ENCODE peak calls at places on chromosomes 11 and 22, in eight cellular contexts. One of them, this sample, is unnamed.

GRCh38 chr11:110907629-110908028 is 195.4 kb upstream of the ARHGAP20 start:
- DNase-seq in prostate gland: peak; percentile 12
- DNase-seq in suprapubic skin: no peak
- DNase-seq in stomach: peak; percentile 47
- DNase-seq in sigmoid colon: no peak
- DNase-seq in spleen: no peak
- DNase-seq in endothelial cell of umbilical vein: peak; percentile 61
- DNase-seq in GM12878: no peak
- DNase-seq in this sample: peak; percentile 72

GRCh38 chr11:130474637-130475400 is 26.4 kb downstream of the ADAMTS15 start:
- DNase-seq in prostate gland: no peak
- DNase-seq in suprapubic skin: no peak
- DNase-seq in stomach: no peak
- DNase-seq in sigmoid colon: no peak
- DNase-seq in spleen: no peak
- DNase-seq in endothelial cell of umbilical vein: no peak
- DNase-seq in GM12878: no peak
- DNase-seq in this sample: no peak

GRCh38 chr11:116830184-116830912 is 641 bp downstream of the APOC3 start:
- DNase-seq in prostate gland: no peak
- DNase-seq in suprapubic skin: no peak
- DNase-seq in stomach: no peak
- DNase-seq in sigmoid colon: peak; percentile 60
- DNase-seq in spleen: peak; percentile 66
- DNase-seq in endothelial cell of umbilical vein: no peak
- DNase-seq in GM12878: no peak
- DNase-seq in this sample: no peak

GRCh38 chr11:206002-206384 is 1.2 kb downstream of the BET1L start:
- DNase-seq in prostate gland: peak; percentile 7
- DNase-seq in suprapubic skin: peak; percentile 57
- DNase-seq in stomach: peak; percentile 23
- DNase-seq in sigmoid colon: peak; percentile 62
- DNase-seq in spleen: no peak
- DNase-seq in endothelial cell of umbilical vein: no peak
- DNase-seq in GM12878: no peak
- DNase-seq in this sample: peak; percentile 7

GRCh38 chr22:36253523-36254490 is 874 bp downstream of the APOL1 start:
- DNase-seq in prostate gland: peak; percentile 33
- DNase-seq in suprapubic skin: no peak
- DNase-seq in stomach: peak; percentile 68
- DNase-seq in sigmoid colon: peak; percentile 86
- DNase-seq in spleen: no peak
- DNase-seq in endothelial cell of umbilical vein: no peak
- DNase-seq in GM12878: no peak
- DNase-seq in this sample: peak; percentile 58

GRCh38 chr11:76604652-76605241 is 65.8 kb downstream of the LRRC32 start:
- DNase-seq in prostate gland: no peak
- DNase-seq in suprapubic skin: peak; percentile 61
- DNase-seq in stomach: peak; percentile 79
- DNase-seq in sigmoid colon: peak; percentile 91
- DNase-seq in spleen: no peak
- DNase-seq in endothelial cell of umbilical vein: no peak
- DNase-seq in GM12878: no peak
- DNase-seq in this sample: peak; percentile 44

GRCh38 chr11:2927851-2928604 is 1.2 kb downstream of the PHLDA2 start:
- DNase-seq in prostate gland: no peak
- DNase-seq in suprapubic skin: no peak
- DNase-seq in stomach: no peak
- DNase-seq in sigmoid colon: no peak
- DNase-seq in spleen: peak; percentile 67
- DNase-seq in endothelial cell of umbilical vein: peak; percentile 49
- DNase-seq in GM12878: no peak
- DNase-seq in this sample: peak; percentile 64

GRCh38 chr11:130891326-130891725 is 25.0 kb downstream of the SNX19 start:
- DNase-seq in prostate gland: no peak
- DNase-seq in suprapubic skin: no peak
- DNase-seq in stomach: no peak
- DNase-seq in sigmoid colon: no peak
- DNase-seq in spleen: no peak
- DNase-seq in endothelial cell of umbilical vein: peak; percentile 80
- DNase-seq in GM12878: no peak
- DNase-seq in this sample: no peak

GRCh38 chr11:11265994-11266606 is 87.0 kb downstream of the CSNK2A3 start:
- DNase-seq in prostate gland: peak; percentile 19
- DNase-seq in suprapubic skin: no peak
- DNase-seq in stomach: peak; percentile 56
- DNase-seq in sigmoid colon: no peak
- DNase-seq in spleen: no peak
- DNase-seq in endothelial cell of umbilical vein: no peak
- DNase-seq in GM12878: no peak
- DNase-seq in this sample: peak; percentile 60

GRCh38 chr11:85619497-85619896 is 7.6 kb downstream of the DLG2 start:
- DNase-seq in prostate gland: no peak
- DNase-seq in suprapubic skin: no peak
- DNase-seq in stomach: no peak
- DNase-seq in sigmoid colon: no peak
- DNase-seq in spleen: no peak
- DNase-seq in endothelial cell of umbilical vein: no peak
- DNase-seq in GM12878: no peak
- DNase-seq in this sample: no peak

GRCh38 chr11:12529041-12529440 is 145.2 kb upstream of the TEAD1 start:
- DNase-seq in prostate gland: no peak
- DNase-seq in suprapubic skin: no peak
- DNase-seq in stomach: no peak
- DNase-seq in sigmoid colon: no peak
- DNase-seq in spleen: no peak
- DNase-seq in endothelial cell of umbilical vein: no peak
- DNase-seq in GM12878: no peak
- DNase-seq in this sample: no peak

GRCh38 chr11:9759519-9760179 is 95.8 kb downstream of the SWAP70 start:
- DNase-seq in prostate gland: peak; percentile 84
- DNase-seq in suprapubic skin: peak; percentile 97
- DNase-seq in stomach: peak; percentile 65
- DNase-seq in sigmoid colon: peak; percentile 94
- DNase-seq in spleen: peak; percentile 81
- DNase-seq in endothelial cell of umbilical vein: peak; percentile 99
- DNase-seq in GM12878: peak; percentile 74
- DNase-seq in this sample: peak; percentile 86

GRCh38 chr11:18468962-18469361 is 13.3 kb downstream of the LDHAL6A start:
- DNase-seq in prostate gland: no peak
- DNase-seq in suprapubic skin: no peak
- DNase-seq in stomach: no peak
- DNase-seq in sigmoid colon: no peak
- DNase-seq in spleen: no peak
- DNase-seq in endothelial cell of umbilical vein: no peak
- DNase-seq in GM12878: no peak
- DNase-seq in this sample: no peak

GRCh38 chr11:3901249-3902025 is 46.0 kb downstream of the STIM1 start:
- DNase-seq in prostate gland: no peak
- DNase-seq in suprapubic skin: no peak
- DNase-seq in stomach: no peak
- DNase-seq in sigmoid colon: no peak
- DNase-seq in spleen: no peak
- DNase-seq in endothelial cell of umbilical vein: no peak
- DNase-seq in GM12878: no peak
- DNase-seq in this sample: no peak

GRCh38 chr22:33539902-33540751 is 380.1 kb downstream of the LARGE1 start:
- DNase-seq in prostate gland: peak; percentile 82
- DNase-seq in suprapubic skin: peak; percentile 81
- DNase-seq in stomach: peak; percentile 86
- DNase-seq in sigmoid colon: peak; percentile 90
- DNase-seq in spleen: no peak
- DNase-seq in endothelial cell of umbilical vein: no peak
- DNase-seq in GM12878: no peak
- DNase-seq in this sample: peak; percentile 73

GRCh38 chr11:78647986-78648875 is 73.6 kb upstream of the NARS2 start:
- DNase-seq in prostate gland: no peak
- DNase-seq in suprapubic skin: no peak
- DNase-seq in stomach: no peak
- DNase-seq in sigmoid colon: no peak
- DNase-seq in spleen: no peak
- DNase-seq in endothelial cell of umbilical vein: no peak
- DNase-seq in GM12878: no peak
- DNase-seq in this sample: no peak

GRCh38 chr22:41562461-41562860 is 1.7 kb downstream of the CSDC2 start:
- DNase-seq in prostate gland: no peak
- DNase-seq in suprapubic skin: no peak
- DNase-seq in stomach: no peak
- DNase-seq in sigmoid colon: no peak
- DNase-seq in spleen: no peak
- DNase-seq in endothelial cell of umbilical vein: no peak
- DNase-seq in GM12878: no peak
- DNase-seq in this sample: no peak

GRCh38 chr22:41564563-41564962 is 3.8 kb downstream of the CSDC2 start:
- DNase-seq in prostate gland: no peak
- DNase-seq in suprapubic skin: no peak
- DNase-seq in stomach: no peak
- DNase-seq in sigmoid colon: no peak
- DNase-seq in spleen: no peak
- DNase-seq in endothelial cell of umbilical vein: no peak
- DNase-seq in GM12878: no peak
- DNase-seq in this sample: no peak

GRCh38 chr22:41561335-41561734 is 525 bp downstream of the CSDC2 start:
- DNase-seq in prostate gland: no peak
- DNase-seq in suprapubic skin: no peak
- DNase-seq in stomach: no peak
- DNase-seq in sigmoid colon: peak; percentile 73
- DNase-seq in spleen: no peak
- DNase-seq in endothelial cell of umbilical vein: no peak
- DNase-seq in GM12878: no peak
- DNase-seq in this sample: no peak

GRCh38 chr22:41561788-41562187 is 978 bp downstream of the CSDC2 start:
- DNase-seq in prostate gland: no peak
- DNase-seq in suprapubic skin: no peak
- DNase-seq in stomach: no peak
- DNase-seq in sigmoid colon: no peak
- DNase-seq in spleen: no peak
- DNase-seq in endothelial cell of umbilical vein: no peak
- DNase-seq in GM12878: no peak
- DNase-seq in this sample: no peak

DNA sequence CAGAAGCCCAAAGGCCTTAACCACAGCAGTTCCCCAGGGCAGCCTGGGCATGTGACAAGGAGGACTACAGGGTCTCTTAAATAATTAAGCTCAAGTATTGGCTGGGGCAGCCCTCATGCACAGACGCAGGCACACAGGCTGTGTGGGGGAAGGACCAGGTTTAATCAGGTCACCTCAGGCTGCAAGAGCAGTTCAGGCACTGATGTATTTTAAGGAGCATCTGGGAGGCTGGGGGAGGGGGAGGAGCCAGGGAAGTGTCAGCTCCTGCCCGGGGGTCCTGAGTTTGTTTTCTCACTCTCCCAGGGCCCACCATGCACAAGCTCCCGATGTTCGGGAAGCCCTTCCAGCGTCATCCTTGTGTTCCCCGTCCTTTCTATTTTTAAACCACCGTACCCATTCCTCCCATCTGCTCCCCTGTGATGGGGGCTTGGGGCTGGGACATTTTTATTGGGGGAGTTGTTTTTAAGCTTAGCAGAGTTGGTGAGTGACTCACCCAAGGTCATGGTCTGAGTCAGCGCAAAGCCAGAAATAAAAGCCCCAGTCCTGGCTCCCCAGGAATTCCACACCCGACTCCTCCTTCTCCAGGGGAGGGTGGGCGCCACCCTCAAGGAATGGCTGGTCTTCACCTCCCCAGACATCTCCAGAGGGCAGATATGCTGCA is 2.4 kb downstream of the CSDC2 start:
- DNase-seq in prostate gland: no peak
- DNase-seq in suprapubic skin: no peak
- DNase-seq in stomach: no peak
- DNase-seq in sigmoid colon: no peak
- DNase-seq in spleen: no peak
- DNase-seq in endothelial cell of umbilical vein: peak; percentile 31
- DNase-seq in GM12878: no peak
- DNase-seq in this sample: no peak
- TF ChIP-seq POLR2AphosphoS5 in prostate gland: peak; percentile 60
- TF ChIP-seq POLR2AphosphoS5 in suprapubic skin: no peak
- TF ChIP-seq POLR2AphosphoS5 in stomach: no peak
- TF ChIP-seq POLR2AphosphoS5 in sigmoid colon: no peak
- TF ChIP-seq POLR2AphosphoS5 in spleen: no peak
- TF ChIP-seq POLR2AphosphoS5 in endothelial cell of umbilical vein: no peak
- TF ChIP-seq POLR2AphosphoS5 in GM12878: no peak
- TF ChIP-seq POLR2AphosphoS5 in this sample: no peak

GRCh38 chr11:119989422-119989821 is 148.5 kb downstream of the TRIM29 start:
- DNase-seq in prostate gland: no peak
- DNase-seq in suprapubic skin: no peak
- DNase-seq in stomach: no peak
- DNase-seq in sigmoid colon: no peak
- DNase-seq in spleen: no peak
- DNase-seq in endothelial cell of umbilical vein: no peak
- DNase-seq in GM12878: no peak
- DNase-seq in this sample: no peak

GRCh38 chr11:119990306-119991021 is 147.4 kb downstream of the TRIM29 start:
- DNase-seq in prostate gland: no peak
- DNase-seq in suprapubic skin: no peak
- DNase-seq in stomach: peak; percentile 64
- DNase-seq in sigmoid colon: no peak
- DNase-seq in spleen: no peak
- DNase-seq in endothelial cell of umbilical vein: no peak
- DNase-seq in GM12878: no peak
- DNase-seq in this sample: no peak

GRCh38 chr11:119992171-119993051 is 145.5 kb downstream of the TRIM29 start:
- DNase-seq in prostate gland: no peak
- DNase-seq in suprapubic skin: no peak
- DNase-seq in stomach: no peak
- DNase-seq in sigmoid colon: no peak
- DNase-seq in spleen: peak; percentile 52
- DNase-seq in endothelial cell of umbilical vein: no peak
- DNase-seq in GM12878: no peak
- DNase-seq in this sample: no peak

GRCh38 chr11:119991669-119992068 is 146.2 kb downstream of the TRIM29 start:
- DNase-seq in prostate gland: no peak
- DNase-seq in suprapubic skin: no peak
- DNase-seq in stomach: no peak
- DNase-seq in sigmoid colon: no peak
- DNase-seq in spleen: peak; percentile 51
- DNase-seq in endothelial cell of umbilical vein: no peak
- DNase-seq in GM12878: no peak
- DNase-seq in this sample: no peak

GRCh38 chr11:119991022-119991404 is 146.9 kb downstream of the TRIM29 start:
- DNase-seq in prostate gland: no peak
- DNase-seq in suprapubic skin: no peak
- DNase-seq in stomach: no peak
- DNase-seq in sigmoid colon: no peak
- DNase-seq in spleen: no peak
- DNase-seq in endothelial cell of umbilical vein: no peak
- DNase-seq in GM12878: no peak
- DNase-seq in this sample: no peak
- H3K4me3 ChIP-seq in prostate gland: no peak overlapping the region
- H3K4me3 ChIP-seq in suprapubic skin: no peak overlapping the region
- H3K4me3 ChIP-seq in stomach: no peak overlapping the region
- H3K4me3 ChIP-seq in sigmoid colon: no peak overlapping the region
- H3K4me3 ChIP-seq in spleen: no peak overlapping the region
- H3K4me3 ChIP-seq in endothelial cell of umbilical vein: no peak overlapping the region
- H3K4me3 ChIP-seq in GM12878: no peak overlapping the region
- H3K4me3 ChIP-seq in this sample: no peak overlapping the region

GRCh38 chr11:70628176-70628860 is 230.0 kb downstream of the CTTN start:
- DNase-seq in prostate gland: no peak
- DNase-seq in suprapubic skin: no peak
- DNase-seq in stomach: no peak
- DNase-seq in sigmoid colon: no peak
- DNase-seq in spleen: no peak
- DNase-seq in endothelial cell of umbilical vein: no peak
- DNase-seq in GM12878: no peak
- DNase-seq in this sample: no peak
- H3K27ac ChIP-seq in prostate gland: no peak overlapping the region
- H3K27ac ChIP-seq in suprapubic skin: no peak overlapping the region
- H3K27ac ChIP-seq in stomach: peak overlapping the region; percentile 1
- H3K27ac ChIP-seq in sigmoid colon: no peak overlapping the region
- H3K27ac ChIP-seq in spleen: no peak overlapping the region
- H3K27ac ChIP-seq in endothelial cell of umbilical vein: no peak overlapping the region
- H3K27ac ChIP-seq in GM12878: no peak overlapping the region
- H3K27ac ChIP-seq in this sample: peak overlapping the region; percentile 37

GRCh38 chr22:19621372-19622060 is 92.8 kb upstream of the SEPTIN5 start:
- DNase-seq in prostate gland: no peak
- DNase-seq in suprapubic skin: no peak
- DNase-seq in stomach: no peak
- DNase-seq in sigmoid colon: no peak
- DNase-seq in spleen: no peak
- DNase-seq in endothelial cell of umbilical vein: peak; percentile 53
- DNase-seq in GM12878: no peak
- DNase-seq in this sample: no peak
- TF ChIP-seq POLR2AphosphoS5 in prostate gland: no peak
- TF ChIP-seq POLR2AphosphoS5 in suprapubic skin: no peak
- TF ChIP-seq POLR2AphosphoS5 in stomach: no peak
- TF ChIP-seq POLR2AphosphoS5 in sigmoid colon: no peak
- TF ChIP-seq POLR2AphosphoS5 in spleen: no peak
- TF ChIP-seq POLR2AphosphoS5 in endothelial cell of umbilical vein: no peak
- TF ChIP-seq POLR2AphosphoS5 in GM12878: no peak
- TF ChIP-seq POLR2AphosphoS5 in this sample: no peak